ENCODE peak calls at places on chromosome 7, in four cellular contexts. D, Z, U and W are unnamed samples.

GRCh38 chr7:129644634-129645230 is 33.2 kb downstream of the NRF1 start:
- DNase-seq in D (peak; percentile 20), U (no peak), Z (peak; percentile 33), W (peak; percentile 35)

GRCh38 chr7:156654511-156655231 is 14.1 kb downstream of the RNF32 start:
- DNase-seq in D (no peak), Z (no peak), U (no peak), W (no peak)

GRCh38 chr7:5420841-5421625 is 2.6 kb downstream of the TNRC18 start:
- DNase-seq in D (no peak), Z (peak; percentile 28), U (peak; percentile 53), W (peak; percentile 33)

GRCh38 chr7:36300696-36301350 is 88.8 kb upstream of the ANLN start:
- DNase-seq in U (no peak), Z (no peak), D (no peak), W (peak; percentile 18)

GRCh38 chr7:138738551-138739335 is 37.6 kb upstream of the SVOPL start:
- DNase-seq in D (peak; percentile 76), Z (peak; percentile 84), U (peak; percentile 83), W (peak; percentile 71)

GRCh38 chr7:1442355-1443124 is 16.7 kb downstream of the MICALL2 start:
- DNase-seq in U (no peak), Z (no peak), D (no peak), W (no peak)

GRCh38 chr7:79236352-79237028 is 217.0 kb downstream of the MAGI2 start:
- DNase-seq in U (no peak), Z (no peak), D (no peak), W (peak; percentile 8)

GRCh38 chr7:100832281-100832633 is 4.9 kb upstream of the EPHB4 start:
- DNase-seq in U (no peak), D (no peak), Z (no peak), W (no peak)

GRCh38 chr7:102030696-102031095 is 213.3 kb downstream of the CUX1 start:
- DNase-seq in D (no peak), U (no peak), Z (no peak), W (no peak)

GRCh38 chr7:246451-246850 is 43.5 kb upstream of the FOXL3 start:
- DNase-seq in Z (no peak), D (no peak), U (no peak), W (no peak)

GRCh38 chr7:69656890-69657289 is 58.6 kb downstream of the AUTS2 start:
- DNase-seq in D (no peak), U (peak; percentile 40), Z (no peak), W (no peak)

GRCh38 chr7:96989241-96989858 is 16.0 kb upstream of the DLX6 start:
- DNase-seq in D (no peak), Z (no peak), U (no peak), W (no peak)
- H3K4me3 ChIP-seq in D (no peak overlapping the region), Z (no peak overlapping the region), U (no peak overlapping the region), W (no peak overlapping the region)

DNA sequence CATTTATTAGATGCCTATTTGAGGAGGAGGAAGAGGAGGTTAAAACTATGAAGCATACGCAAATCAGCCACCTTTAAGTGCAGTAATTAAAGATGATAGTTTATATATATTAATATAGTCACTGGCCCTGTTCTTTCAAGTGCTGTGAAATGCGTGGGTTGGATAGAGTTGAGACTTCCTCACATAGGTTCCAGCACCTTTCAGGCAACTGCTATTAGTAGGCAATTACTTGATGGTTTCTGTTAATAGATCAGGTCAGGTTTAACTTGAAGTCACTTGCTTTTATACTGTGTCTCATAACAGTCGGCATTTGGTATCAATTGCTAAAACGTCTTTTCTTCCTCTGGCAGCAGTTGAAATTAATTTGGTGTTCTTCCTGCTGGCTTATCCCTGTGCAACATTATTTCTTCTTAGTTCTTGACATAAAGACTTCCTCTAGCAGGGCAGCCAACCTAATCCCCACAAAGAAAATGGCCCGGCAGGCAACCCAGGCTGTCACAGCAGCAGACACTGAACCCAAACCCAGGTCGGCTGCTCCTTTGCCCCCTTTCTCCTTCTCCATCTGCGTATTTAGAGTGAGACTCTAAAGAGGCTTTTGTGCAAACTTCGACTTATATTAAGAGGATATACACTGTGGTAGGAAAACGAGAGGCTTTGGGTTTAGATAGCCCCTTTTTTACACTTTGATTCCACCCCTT is 35.4 kb upstream of the BET1 start:
- DNase-seq in Z (no peak), U (no peak), D (no peak), W (no peak)
- H3K4me3 ChIP-seq in Z (no peak overlapping the region), U (no peak overlapping the region), D (no peak overlapping the region), W (no peak overlapping the region)

GRCh38 chr7:75604408-75604807 is 112.3 kb downstream of the SPDYE5 start:
- DNase-seq in D (no peak), Z (no peak), U (no peak), W (no peak)

GRCh38 chr7:75596727-75597614 is 104.9 kb downstream of the SPDYE5 start:
- DNase-seq in U (no peak), D (no peak), Z (no peak), W (peak; percentile 16)

GRCh38 chr7:75595766-75596165 is 103.6 kb downstream of the SPDYE5 start:
- DNase-seq in D (no peak), U (no peak), Z (no peak), W (no peak)

GRCh38 chr7:75601539-75601938 is 109.4 kb downstream of the SPDYE5 start:
- DNase-seq in U (no peak), D (no peak), Z (no peak), W (no peak)

GRCh38 chr7:75599244-75599771 is 107.2 kb downstream of the SPDYE5 start:
- DNase-seq in U (no peak), Z (no peak), D (no peak), W (no peak)
- H3K4me3 ChIP-seq in U (no peak overlapping the region), Z (no peak overlapping the region), D (no peak overlapping the region), W (no peak overlapping the region)

GRCh38 chr7:112419543-112420130 is 30.6 kb upstream of the IFRD1 start:
- DNase-seq in Z (no peak), D (no peak), U (no peak), W (no peak)

GRCh38 chr7:112420236-112420945 is 29.9 kb upstream of the IFRD1 start:
- DNase-seq in D (no peak), U (no peak), Z (no peak), W (no peak)

GRCh38 chr7:112423987-112424386 is 26.3 kb upstream of the IFRD1 start:
- DNase-seq in Z (no peak), U (no peak), D (no peak), W (no peak)

GRCh38 chr7:112421666-112422486 is 28.4 kb upstream of the IFRD1 start:
- DNase-seq in Z (no peak), U (no peak), D (no peak), W (no peak)

DNA sequence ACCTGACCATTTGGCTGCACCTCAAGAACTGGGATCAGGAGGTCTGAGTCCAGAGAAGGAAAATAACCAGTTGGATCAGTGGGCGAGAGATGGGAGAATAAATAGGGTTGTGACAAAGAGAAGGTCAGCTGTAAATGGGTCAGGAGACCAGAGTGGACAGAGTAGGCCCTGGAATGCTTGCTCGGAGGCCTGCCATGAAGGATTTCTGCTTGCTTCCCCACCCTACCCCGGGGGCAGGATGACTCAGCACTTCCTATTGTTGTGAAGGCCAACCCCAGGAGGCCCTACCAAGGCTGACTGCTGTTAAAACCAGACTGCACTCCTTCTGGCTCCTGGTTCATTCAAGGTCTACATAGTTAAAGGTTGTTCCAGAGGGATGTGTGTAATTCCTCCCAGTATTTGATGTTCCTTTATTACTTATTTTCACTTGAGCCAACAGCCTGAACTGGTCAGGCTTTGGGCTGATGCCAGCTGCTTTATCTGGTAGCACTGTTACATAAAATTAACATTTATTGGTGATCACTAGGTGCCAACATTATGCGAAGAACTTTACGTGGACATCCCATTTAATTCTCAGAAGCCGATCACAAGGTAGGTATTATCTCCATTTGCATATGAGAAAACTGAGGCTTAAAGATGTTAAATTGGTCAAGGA is 27.3 kb upstream of the IFRD1 start:
- DNase-seq in D (no peak), Z (peak; percentile 39), U (peak; percentile 40), W (peak; percentile 97)
- H3K4me3 ChIP-seq in D (no peak overlapping the region), Z (no peak overlapping the region), U (no peak overlapping the region), W (no peak overlapping the region)

GRCh38 chr7:54544356-54545240 is 2.4 kb downstream of the VSTM2A start:
- DNase-seq in Z (no peak), U (no peak), D (no peak), W (no peak)

GRCh38 chr7:54545241-54545563 is 3.0 kb downstream of the VSTM2A start:
- DNase-seq in D (no peak), Z (no peak), U (no peak), W (no peak)

GRCh38 chr7:54538122-54538521 is 4.1 kb upstream of the VSTM2A start:
- DNase-seq in Z (no peak), U (no peak), D (no peak), W (no peak)

GRCh38 chr7:54542920-54543539 is 855 bp downstream of the VSTM2A start:
- DNase-seq in Z (no peak), D (no peak), U (no peak), W (peak; percentile 15)

GRCh38 chr7:54541941-54542618 is at the start of gene VSTM2A:
- DNase-seq in U (no peak), Z (no peak), D (no peak), W (no peak)
- H3K4me3 ChIP-seq in U (no peak within 1 kb of the TSS), Z (no peak within 1 kb of the TSS), D (no peak within 1 kb of the TSS), W (no peak within 1 kb of the TSS)

GRCh38 chr7:40755438-40755837 is 620.6 kb downstream of the SUGCT start:
- DNase-seq in D (no peak), U (peak; percentile 56), Z (peak; percentile 28), W (peak; percentile 46)

GRCh38 chr7:40747856-40748255 is 613.1 kb downstream of the SUGCT start:
- DNase-seq in Z (no peak), D (no peak), U (no peak), W (peak; percentile 55)

GRCh38 chr7:40753455-40753854 is 618.6 kb downstream of the SUGCT start:
- DNase-seq in U (no peak), D (no peak), Z (no peak), W (no peak)

GRCh38 chr7:40746841-40747556 is 612.2 kb downstream of the SUGCT start:
- DNase-seq in U (no peak), Z (no peak), D (no peak), W (no peak)

GRCh38 chr7:40749877-40750276 is 615.1 kb downstream of the SUGCT start:
- DNase-seq in U (no peak), D (no peak), Z (no peak), W (peak; percentile 62)
- H3K4me3 ChIP-seq in U (no peak overlapping the region), D (no peak overlapping the region), Z (no peak overlapping the region), W (no peak overlapping the region)

DNA sequence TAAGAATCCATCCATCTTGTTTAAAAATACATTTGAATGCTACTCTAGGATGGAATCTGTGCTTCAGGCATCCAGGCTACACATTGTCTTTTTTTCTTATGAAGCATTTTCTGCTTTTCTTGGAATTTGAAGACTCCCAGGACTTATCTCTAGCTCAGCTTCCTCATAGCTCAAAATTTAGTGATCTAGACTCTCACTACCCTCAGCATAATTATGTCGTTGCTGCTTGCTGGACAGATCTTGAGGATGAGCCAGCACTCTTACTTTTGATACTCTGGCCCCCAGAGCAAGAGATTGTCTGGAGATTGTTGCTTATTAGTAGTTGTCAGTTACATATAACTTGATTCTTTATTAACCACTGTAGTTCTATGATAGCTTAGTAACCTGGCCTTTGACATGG is 83.3 kb upstream of the FGL2 start:
- DNase-seq in D (no peak), Z (no peak), U (no peak), W (no peak)
- H3K4me3 ChIP-seq in D (no peak overlapping the region), Z (no peak overlapping the region), U (no peak overlapping the region), W (no peak overlapping the region)